ENCODE peak calls at places on chromosomes 3 and 15, in eight cellular contexts. One of them, this sample, is unnamed. For H3K4me1 and H3K27me3, the result is how much of the 10 kb centered on the place peaks cover.

GRCh38 chr3:8776406-8776805 is 7.0 kb upstream of the OXTR start:
- DNase-seq in mammary epithelial cell: peak
- DNase-seq in HCT116: no peak
- DNase-seq in CD8-positive, alpha-beta T cell: no peak
- DNase-seq in Peyer's patch: no peak
- DNase-seq in astrocyte: peak
- DNase-seq in cardiac muscle cell: no peak
- DNase-seq in left lung: no peak
- DNase-seq in this sample: no peak

GRCh38 chr3:45435961-45436360 is 47.6 kb downstream of the LARS2 start:
- DNase-seq in mammary epithelial cell: no peak
- DNase-seq in HCT116: no peak
- DNase-seq in CD8-positive, alpha-beta T cell: no peak
- DNase-seq in Peyer's patch: no peak
- DNase-seq in astrocyte: no peak
- DNase-seq in cardiac muscle cell: no peak
- DNase-seq in left lung: no peak
- DNase-seq in this sample: no peak

GRCh38 chr15:95175914-95176658 is 944.7 kb downstream of the MCTP2 start:
- DNase-seq in mammary epithelial cell: peak
- DNase-seq in HCT116: no peak
- DNase-seq in CD8-positive, alpha-beta T cell: no peak
- DNase-seq in Peyer's patch: no peak
- DNase-seq in astrocyte: peak
- DNase-seq in cardiac muscle cell: no peak
- DNase-seq in left lung: no peak
- DNase-seq in this sample: peak

GRCh38 chr15:37824717-37825382 is 109.6 kb upstream of the TMCO5A start:
- DNase-seq in mammary epithelial cell: peak
- DNase-seq in HCT116: peak
- DNase-seq in CD8-positive, alpha-beta T cell: no peak
- DNase-seq in Peyer's patch: no peak
- DNase-seq in astrocyte: peak
- DNase-seq in cardiac muscle cell: no peak
- DNase-seq in left lung: no peak
- DNase-seq in this sample: peak

GRCh38 chr15:47812436-47813109 is 95.3 kb downstream of the SEMA6D start:
- DNase-seq in mammary epithelial cell: peak
- DNase-seq in HCT116: no peak
- DNase-seq in CD8-positive, alpha-beta T cell: no peak
- DNase-seq in Peyer's patch: no peak
- DNase-seq in astrocyte: peak
- DNase-seq in cardiac muscle cell: no peak
- DNase-seq in left lung: no peak
- DNase-seq in this sample: peak

GRCh38 chr3:129606522-129607390 is at the start of gene PLXND1:
- DNase-seq in mammary epithelial cell: no peak
- DNase-seq in HCT116: no peak
- DNase-seq in CD8-positive, alpha-beta T cell: peak
- DNase-seq in Peyer's patch: peak
- DNase-seq in astrocyte: peak
- DNase-seq in cardiac muscle cell: peak
- DNase-seq in left lung: peak
- DNase-seq in this sample: no peak

GRCh38 chr3:184822081-184822480 is 10.1 kb downstream of the VPS8 start:
- DNase-seq in mammary epithelial cell: no peak
- DNase-seq in HCT116: no peak
- DNase-seq in CD8-positive, alpha-beta T cell: no peak
- DNase-seq in Peyer's patch: no peak
- DNase-seq in astrocyte: no peak
- DNase-seq in cardiac muscle cell: no peak
- DNase-seq in left lung: no peak
- DNase-seq in this sample: no peak

GRCh38 chr15:48176957-48177356 is 1.1 kb downstream of the MYEF2 start:
- DNase-seq in mammary epithelial cell: no peak
- DNase-seq in HCT116: no peak
- DNase-seq in CD8-positive, alpha-beta T cell: no peak
- DNase-seq in Peyer's patch: no peak
- DNase-seq in astrocyte: no peak
- DNase-seq in cardiac muscle cell: no peak
- DNase-seq in left lung: no peak
- DNase-seq in this sample: no peak

GRCh38 chr15:24659622-24660021 is 16.0 kb upstream of the NPAP1 start:
- DNase-seq in mammary epithelial cell: no peak
- DNase-seq in HCT116: no peak
- DNase-seq in CD8-positive, alpha-beta T cell: no peak
- DNase-seq in Peyer's patch: no peak
- DNase-seq in astrocyte: no peak
- DNase-seq in cardiac muscle cell: no peak
- DNase-seq in left lung: no peak
- DNase-seq in this sample: no peak

GRCh38 chr15:79218588-79219200 is 63.8 kb upstream of the ANKRD34C start:
- DNase-seq in mammary epithelial cell: no peak
- DNase-seq in HCT116: peak
- DNase-seq in CD8-positive, alpha-beta T cell: no peak
- DNase-seq in Peyer's patch: no peak
- DNase-seq in astrocyte: no peak
- DNase-seq in cardiac muscle cell: peak
- DNase-seq in left lung: no peak
- DNase-seq in this sample: no peak

GRCh38 chr3:136612512-136612911 is 139.7 kb downstream of the STAG1 start:
- DNase-seq in mammary epithelial cell: no peak
- DNase-seq in HCT116: no peak
- DNase-seq in CD8-positive, alpha-beta T cell: no peak
- DNase-seq in Peyer's patch: no peak
- DNase-seq in astrocyte: peak
- DNase-seq in cardiac muscle cell: no peak
- DNase-seq in left lung: no peak
- DNase-seq in this sample: no peak

GRCh38 chr3:124837730-124838186 is 49.4 kb downstream of the ITGB5 start:
- DNase-seq in mammary epithelial cell: peak
- DNase-seq in HCT116: peak
- DNase-seq in CD8-positive, alpha-beta T cell: no peak
- DNase-seq in Peyer's patch: peak
- DNase-seq in astrocyte: peak
- DNase-seq in cardiac muscle cell: no peak
- DNase-seq in left lung: no peak
- DNase-seq in this sample: peak

GRCh38 chr3:124838963-124839362 is 48.2 kb downstream of the ITGB5 start:
- DNase-seq in mammary epithelial cell: no peak
- DNase-seq in HCT116: no peak
- DNase-seq in CD8-positive, alpha-beta T cell: no peak
- DNase-seq in Peyer's patch: no peak
- DNase-seq in astrocyte: no peak
- DNase-seq in cardiac muscle cell: no peak
- DNase-seq in left lung: no peak
- DNase-seq in this sample: no peak

GRCh38 chr3:124834723-124835718 is 52.1 kb downstream of the ITGB5 start:
- DNase-seq in mammary epithelial cell: peak
- DNase-seq in HCT116: peak
- DNase-seq in CD8-positive, alpha-beta T cell: peak
- DNase-seq in Peyer's patch: peak
- DNase-seq in astrocyte: peak
- DNase-seq in cardiac muscle cell: no peak
- DNase-seq in left lung: no peak
- DNase-seq in this sample: peak

GRCh38 chr3:124837065-124837464 is 50.1 kb downstream of the ITGB5 start:
- DNase-seq in mammary epithelial cell: no peak
- DNase-seq in HCT116: no peak
- DNase-seq in CD8-positive, alpha-beta T cell: no peak
- DNase-seq in Peyer's patch: no peak
- DNase-seq in astrocyte: no peak
- DNase-seq in cardiac muscle cell: no peak
- DNase-seq in left lung: no peak
- DNase-seq in this sample: no peak

DNA sequence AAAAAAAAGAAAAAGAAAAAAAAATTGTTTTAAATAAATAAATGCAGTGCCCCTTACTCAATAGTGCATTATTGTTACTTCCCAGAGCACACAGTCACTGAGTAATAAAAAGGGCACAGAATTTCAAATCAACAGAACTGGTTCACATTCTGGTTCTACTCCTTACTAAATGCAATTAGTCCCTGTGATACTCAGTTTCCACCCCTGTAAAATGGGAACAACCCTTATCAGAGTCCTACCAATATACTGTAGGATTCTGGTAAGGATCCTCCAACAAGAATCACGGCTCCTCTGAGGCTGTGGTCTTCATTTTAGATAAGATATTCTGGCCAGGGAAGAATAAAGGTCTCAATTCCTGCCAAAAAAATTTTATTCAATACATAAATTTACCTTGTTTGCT is 50.7 kb downstream of the ITGB5 start:
- DNase-seq in mammary epithelial cell: no peak
- DNase-seq in HCT116: no peak
- DNase-seq in CD8-positive, alpha-beta T cell: no peak
- DNase-seq in Peyer's patch: no peak
- DNase-seq in astrocyte: no peak
- DNase-seq in cardiac muscle cell: no peak
- DNase-seq in left lung: no peak
- DNase-seq in this sample: no peak
- H3K4me1 ChIP-seq in mammary epithelial cell: under half
- H3K4me1 ChIP-seq in HCT116: half or more
- H3K4me1 ChIP-seq in CD8-positive, alpha-beta T cell: under half
- H3K4me1 ChIP-seq in Peyer's patch: half or more
- H3K4me1 ChIP-seq in astrocyte: under half
- H3K4me1 ChIP-seq in cardiac muscle cell: under half
- H3K4me1 ChIP-seq in left lung: under half
- H3K4me1 ChIP-seq in this sample: under half

GRCh38 chr3:63494646-63495045 is 157.8 kb upstream of the SNTN start:
- DNase-seq in mammary epithelial cell: no peak
- DNase-seq in HCT116: no peak
- DNase-seq in CD8-positive, alpha-beta T cell: no peak
- DNase-seq in Peyer's patch: no peak
- DNase-seq in astrocyte: no peak
- DNase-seq in cardiac muscle cell: no peak
- DNase-seq in left lung: no peak
- DNase-seq in this sample: no peak
- H3K27ac ChIP-seq in mammary epithelial cell: no peak
- H3K27ac ChIP-seq in HCT116: no peak
- H3K27ac ChIP-seq in CD8-positive, alpha-beta T cell: no peak
- H3K27ac ChIP-seq in Peyer's patch: no peak
- H3K27ac ChIP-seq in astrocyte: no peak
- H3K27ac ChIP-seq in cardiac muscle cell: no peak
- H3K27ac ChIP-seq in left lung: no peak
- H3K27ac ChIP-seq in this sample: no peak

GRCh38 chr3:39260318-39260717 is 19.5 kb downstream of the CX3CR1 start:
- DNase-seq in mammary epithelial cell: no peak
- DNase-seq in HCT116: no peak
- DNase-seq in CD8-positive, alpha-beta T cell: no peak
- DNase-seq in Peyer's patch: no peak
- DNase-seq in astrocyte: no peak
- DNase-seq in cardiac muscle cell: no peak
- DNase-seq in left lung: no peak
- DNase-seq in this sample: no peak
- H3K27me3 ChIP-seq in mammary epithelial cell: under half
- H3K27me3 ChIP-seq in HCT116: half or more
- H3K27me3 ChIP-seq in CD8-positive, alpha-beta T cell: under half
- H3K27me3 ChIP-seq in Peyer's patch: under half
- H3K27me3 ChIP-seq in astrocyte: under half
- H3K27me3 ChIP-seq in cardiac muscle cell: under half
- H3K27me3 ChIP-seq in left lung: under half
- H3K27me3 ChIP-seq in this sample: under half

DNA sequence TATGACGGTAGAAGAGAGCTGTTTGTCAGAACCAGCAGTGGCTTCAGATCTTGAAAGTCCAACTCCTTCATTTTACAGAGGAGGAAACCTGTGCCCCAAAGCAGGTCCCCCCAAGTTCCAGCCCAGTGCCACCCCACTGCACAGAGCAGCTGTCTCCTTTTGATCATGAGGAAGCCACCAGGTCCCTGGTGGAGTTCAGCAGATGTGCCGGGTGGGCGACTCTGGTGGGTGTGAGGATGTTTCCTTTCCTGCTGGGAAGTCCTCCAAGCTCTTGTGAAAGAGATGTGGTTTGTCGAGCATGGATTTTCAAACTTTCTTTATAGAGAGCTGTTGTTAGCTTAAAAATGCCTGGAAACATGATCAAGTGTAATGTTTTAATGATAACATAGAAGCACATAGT is 52.0 kb downstream of the SMAD3 start:
- DNase-seq in mammary epithelial cell: no peak
- DNase-seq in HCT116: no peak
- DNase-seq in CD8-positive, alpha-beta T cell: no peak
- DNase-seq in Peyer's patch: no peak
- DNase-seq in astrocyte: peak
- DNase-seq in cardiac muscle cell: no peak
- DNase-seq in left lung: no peak
- DNase-seq in this sample: no peak
- H3K4me1 ChIP-seq in mammary epithelial cell: half or more
- H3K4me1 ChIP-seq in HCT116: half or more
- H3K4me1 ChIP-seq in CD8-positive, alpha-beta T cell: half or more
- H3K4me1 ChIP-seq in Peyer's patch: half or more
- H3K4me1 ChIP-seq in astrocyte: under half
- H3K4me1 ChIP-seq in cardiac muscle cell: under half
- H3K4me1 ChIP-seq in left lung: half or more
- H3K4me1 ChIP-seq in this sample: under half

GRCh38 chr15:29207758-29208108 is 61.9 kb downstream of the NSMCE3 start:
- DNase-seq in mammary epithelial cell: no peak
- DNase-seq in HCT116: no peak
- DNase-seq in CD8-positive, alpha-beta T cell: no peak
- DNase-seq in Peyer's patch: no peak
- DNase-seq in astrocyte: no peak
- DNase-seq in cardiac muscle cell: no peak
- DNase-seq in left lung: no peak
- DNase-seq in this sample: no peak
- H3K27ac ChIP-seq in mammary epithelial cell: no peak
- H3K27ac ChIP-seq in HCT116: no peak
- H3K27ac ChIP-seq in CD8-positive, alpha-beta T cell: no peak
- H3K27ac ChIP-seq in Peyer's patch: no peak
- H3K27ac ChIP-seq in astrocyte: no peak
- H3K27ac ChIP-seq in cardiac muscle cell: no peak
- H3K27ac ChIP-seq in left lung: no peak
- H3K27ac ChIP-seq in this sample: no peak

GRCh38 chr3:52917044-52917443 is 19.7 kb upstream of the STIMATE start:
- DNase-seq in mammary epithelial cell: no peak
- DNase-seq in HCT116: no peak
- DNase-seq in CD8-positive, alpha-beta T cell: no peak
- DNase-seq in Peyer's patch: no peak
- DNase-seq in astrocyte: no peak
- DNase-seq in cardiac muscle cell: no peak
- DNase-seq in left lung: no peak
- DNase-seq in this sample: no peak
- H3K27me3 ChIP-seq in mammary epithelial cell: under half
- H3K27me3 ChIP-seq in HCT116: under half
- H3K27me3 ChIP-seq in CD8-positive, alpha-beta T cell: under half
- H3K27me3 ChIP-seq in Peyer's patch: under half
- H3K27me3 ChIP-seq in astrocyte: under half
- H3K27me3 ChIP-seq in cardiac muscle cell: under half
- H3K27me3 ChIP-seq in left lung: under half
- H3K27me3 ChIP-seq in this sample: under half